ENCODE peak calls at places on chromosomes 12 and 14, in five cellular contexts. I, R, P, L and V are unnamed samples.

GRCh38 chr14:103232338-103232808 is 101.7 kb upstream of the EIF5 start:
- DNase-seq in P (peak; percentile 43), R (no peak), L (no peak), I (no peak), V (no peak)

GRCh38 chr12:71719647-71720370 is 33.9 kb downstream of the TMEM19 start:
- DNase-seq in I (no peak), R (no peak), L (no peak), P (no peak), V (no peak)

GRCh38 chr12:68924546-68924945 is 8.4 kb downstream of the CPM start:
- DNase-seq in I (no peak), P (no peak), L (no peak), R (no peak), V (no peak)

GRCh38 chr12:32569256-32569655 is 109.8 kb upstream of the DNM1L start:
- DNase-seq in I (no peak), L (no peak), P (no peak), R (no peak), V (no peak)

GRCh38 chr14:88882236-88882635 is 57.8 kb downstream of the TTC8 start:
- DNase-seq in L (no peak), R (no peak), I (peak; percentile 5), P (no peak), V (no peak)

GRCh38 chr12:6038160-6038559 is 86.3 kb downstream of the VWF start:
- DNase-seq in P (peak; percentile 60), R (no peak), L (peak; percentile 91), I (peak; percentile 83), V (peak; percentile 100)

GRCh38 chr12:69210661-69211060 is 28.7 kb upstream of the CPSF6 start:
- DNase-seq in L (no peak), I (no peak), P (no peak), R (no peak), V (no peak)

GRCh38 chr14:75578099-75578785 is at the start of gene FLVCR2:
- DNase-seq in I (peak; percentile 44), L (no peak), P (peak; percentile 83), R (no peak), V (no peak)

GRCh38 chr12:30110505-30110904 is 326.8 kb upstream of the TMTC1 start:
- DNase-seq in I (no peak), P (no peak), R (no peak), L (no peak), V (no peak)

GRCh38 chr14:92492261-92492660 is 21.3 kb upstream of the RIN3 start:
- DNase-seq in I (no peak), R (no peak), L (no peak), P (no peak), V (no peak)

GRCh38 chr14:102941419-102942011 is 19.1 kb downstream of the AMN start:
- DNase-seq in I (no peak), L (no peak), P (no peak), R (no peak), V (no peak)

GRCh38 chr12:107963625-107964024 is 165.5 kb upstream of the WSCD2 start:
- DNase-seq in L (no peak), I (no peak), R (no peak), P (no peak), V (no peak)

GRCh38 chr12:58186914-58187313 is 245.5 kb downstream of the ATP23 start:
- DNase-seq in P (no peak), L (no peak), R (no peak), I (no peak), V (no peak)

GRCh38 chr12:120361506-120362208 is 7.3 kb downstream of the MSI1 start:
- DNase-seq in P (peak; percentile 98), L (no peak), R (no peak), I (no peak), V (peak; percentile 96)

GRCh38 chr12:22306311-22306710 is 28.2 kb downstream of the ST8SIA1 start:
- DNase-seq in P (no peak), I (no peak), L (no peak), R (no peak), V (no peak)

GRCh38 chr12:52211716-52212585 is 20.1 kb upstream of the KRT80 start:
- DNase-seq in L (no peak), P (no peak), I (no peak), R (no peak), V (no peak)

GRCh38 chr14:54213531-54213930 is 183.3 kb upstream of the CDKN3 start:
- DNase-seq in I (no peak), R (no peak), P (no peak), L (no peak), V (no peak)

GRCh38 chr14:63853831-63854293 is 1.1 kb downstream of the SYNE2 start:
- DNase-seq in L (no peak), P (peak; percentile 60), I (peak; percentile 20), R (no peak), V (no peak)

GRCh38 chr12:122422769-122423257 is 344 bp upstream of the CLIP1 start:
- DNase-seq in I (peak; percentile 49), R (no peak), P (no peak), L (no peak), V (no peak)
- H3K4me3 ChIP-seq in I (peak overlapping the region; percentile 66), R (peak overlapping the region; percentile 87), P (peak overlapping the region; percentile 65), L (peak overlapping the region; percentile 59), V (peak overlapping the region; percentile 74)

GRCh38 chr14:71576472-71576871 is 355.8 kb upstream of the RGS6 start:
- DNase-seq in L (no peak), I (no peak), R (no peak), P (no peak), V (no peak)
- TF ChIP-seq YY1 in L (no peak), I (no peak), R (no peak), P (no peak), V (no peak)

GRCh38 chr14:71414631-71415403 is 507.6 kb downstream of the PCNX1 start:
- DNase-seq in I (no peak), P (peak; percentile 39), L (no peak), R (no peak), V (no peak)

GRCh38 chr14:71411766-71412165 is 504.5 kb downstream of the PCNX1 start:
- DNase-seq in L (no peak), I (no peak), R (no peak), P (no peak), V (no peak)

GRCh38 chr14:71418591-71419245 is 511.5 kb downstream of the PCNX1 start:
- DNase-seq in I (no peak), R (no peak), L (no peak), P (no peak), V (no peak)

GRCh38 chr14:71415404-71415690 is 508.1 kb downstream of the PCNX1 start:
- DNase-seq in L (no peak), I (no peak), R (no peak), P (no peak), V (no peak)

DNA sequence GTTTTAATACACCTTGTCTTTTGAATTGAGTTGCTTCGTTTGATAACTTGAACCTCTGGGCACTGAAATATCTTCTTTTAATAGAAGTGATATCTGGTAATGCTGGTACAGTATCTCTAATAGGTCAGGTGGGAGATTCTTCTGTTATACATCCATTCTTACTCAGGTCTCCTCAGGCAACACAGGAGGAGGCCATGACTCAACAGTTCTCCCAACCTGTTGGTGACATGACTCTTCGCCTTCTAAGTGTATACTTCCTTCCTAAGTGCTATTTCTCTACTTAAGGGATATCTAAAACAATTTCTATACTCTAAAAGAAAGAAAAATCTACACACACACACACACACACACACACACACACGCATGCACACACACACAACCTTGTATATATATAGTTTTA is 509.1 kb downstream of the PCNX1 start:
- DNase-seq in R (no peak), I (no peak), L (no peak), P (no peak), V (no peak)
- H3K9ac ChIP-seq in R (no peak overlapping the region), I (no peak overlapping the region), L (no peak overlapping the region), P (no peak overlapping the region), V (no peak overlapping the region)

DNA sequence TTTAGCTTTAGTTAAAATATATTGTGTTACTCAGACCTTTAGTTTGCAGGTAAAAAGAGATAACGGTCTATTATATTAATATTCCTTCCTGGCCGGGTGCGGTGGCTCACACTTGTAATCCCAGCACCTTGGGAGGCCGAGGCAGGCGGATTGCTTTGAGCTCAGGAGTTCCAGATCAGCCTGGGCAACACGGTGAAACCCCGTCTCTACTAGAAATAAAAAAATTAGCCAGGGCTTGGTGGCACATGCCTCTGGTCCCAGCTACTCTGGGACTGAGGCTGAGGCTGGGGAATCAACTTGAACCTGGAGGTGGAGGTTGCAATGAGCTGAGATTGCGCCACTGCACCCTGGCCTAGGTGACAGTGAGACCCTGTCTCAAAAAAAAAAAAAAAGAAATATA is 13.2 kb upstream of the EID3 start:
- DNase-seq in L (no peak), I (no peak), R (no peak), P (no peak), V (no peak)
- H3K4me3 ChIP-seq in L (no peak overlapping the region), I (no peak overlapping the region), R (no peak overlapping the region), P (no peak overlapping the region), V (no peak overlapping the region)

GRCh38 chr14:33030406-33030805 is 91.7 kb downstream of the NPAS3 start:
- DNase-seq in I (no peak), L (no peak), P (no peak), R (no peak), V (no peak)

DNA sequence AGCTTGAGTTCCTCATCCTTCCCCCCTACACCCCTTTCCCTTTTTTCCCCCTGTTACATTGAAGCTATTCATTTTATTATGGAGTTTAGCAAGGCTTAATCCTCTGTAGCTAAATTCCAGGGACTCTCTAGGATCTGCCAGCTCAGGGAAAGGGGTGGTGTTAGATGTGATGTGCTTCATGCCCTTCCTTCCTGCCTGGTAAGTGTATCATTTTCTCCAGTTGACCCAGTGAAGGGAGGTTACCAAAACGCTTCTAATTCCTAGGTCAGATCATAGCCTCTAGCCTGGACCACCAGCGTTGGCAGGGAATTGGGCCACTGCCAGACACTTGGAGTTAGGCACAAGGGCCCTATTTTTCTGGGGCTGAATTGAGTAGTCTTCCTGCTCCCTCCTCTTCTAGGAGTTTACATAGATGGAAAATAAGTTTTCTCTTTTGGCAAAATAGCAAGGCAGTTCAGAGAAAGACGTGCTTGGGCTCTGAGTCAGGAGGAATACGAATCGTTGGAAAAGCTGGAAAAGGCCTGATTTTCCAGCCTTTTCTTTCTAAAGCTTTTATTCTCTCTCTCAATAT is 88.3 kb downstream of the NPAS3 start:
- DNase-seq in I (no peak), R (no peak), P (no peak), L (no peak), V (no peak)
- TF ChIP-seq YY1 in I (no peak), R (no peak), P (no peak), L (no peak), V (no peak)

DNA sequence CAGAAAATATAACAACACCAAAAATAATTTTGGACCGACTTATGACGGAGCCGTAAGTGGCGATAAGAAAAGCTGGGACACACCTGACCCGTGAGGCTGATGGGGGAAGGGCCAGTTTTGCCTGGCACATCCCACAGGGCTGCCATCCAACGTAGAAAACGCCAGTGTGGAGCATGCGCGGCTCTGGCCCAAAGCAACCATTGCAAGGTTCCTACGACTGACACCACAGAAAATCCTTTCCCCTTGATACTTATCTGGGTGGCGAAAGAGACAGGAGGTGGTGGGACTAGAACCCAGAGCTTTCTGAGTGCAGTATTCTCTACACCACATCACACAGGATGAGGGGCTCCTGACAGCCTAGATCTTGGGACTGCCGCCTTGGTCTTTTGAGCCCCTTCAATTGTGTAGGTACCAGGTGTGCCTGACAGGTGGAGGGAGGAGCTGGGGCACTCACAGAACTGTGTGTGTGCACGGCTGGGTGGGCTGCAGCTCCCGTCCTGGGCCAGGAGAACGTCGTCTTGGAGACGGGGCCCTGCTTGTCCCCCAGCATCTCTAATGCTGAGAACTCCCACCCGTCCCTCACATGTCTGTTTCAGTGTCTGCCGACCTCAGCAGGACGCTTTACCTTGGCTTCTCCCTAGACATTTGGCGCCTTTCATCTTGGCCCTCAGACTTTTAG is 17.4 kb upstream of the CACNA2D4 start:
- DNase-seq in R (no peak), L (no peak), P (peak; percentile 30), I (no peak), V (no peak)
- H3K9ac ChIP-seq in R (no peak overlapping the region), L (no peak overlapping the region), P (no peak overlapping the region), I (no peak overlapping the region), V (no peak overlapping the region)